ENCODE peak calls at places on chromosomes 16 and 17, in four cellular contexts. One of them, this sample, is unnamed.

GRCh38 chr16:22206847-22207714 is 1.0 kb downstream of the EEF2K start:
- DNase-seq in HepG2: no peak
- DNase-seq in GM12878: peak; percentile 31
- DNase-seq in H1: peak; percentile 61
- DNase-seq in this sample: no peak

GRCh38 chr16:1258218-1258587 is 2.3 kb downstream of the TPSD1 start:
- DNase-seq in HepG2: no peak
- DNase-seq in H1: no peak
- DNase-seq in GM12878: no peak
- DNase-seq in this sample: no peak

GRCh38 chr17:60036796-60037677 is 41.7 kb downstream of the HEATR6 start:
- DNase-seq in H1: peak; percentile 84
- DNase-seq in GM12878: peak; percentile 12
- DNase-seq in HepG2: peak; percentile 83
- DNase-seq in this sample: peak; percentile 63

GRCh38 chr17:82212331-82213250 is at the start of gene CCDC57:
- DNase-seq in GM12878: no peak
- DNase-seq in HepG2: peak; percentile 61
- DNase-seq in H1: peak; percentile 88
- DNase-seq in this sample: no peak

GRCh38 chr16:76035689-76036088 is 241.5 kb upstream of the CNTNAP4 start:
- DNase-seq in GM12878: no peak
- DNase-seq in H1: no peak
- DNase-seq in HepG2: no peak
- DNase-seq in this sample: no peak

GRCh38 chr16:25235991-25236390 is 19.2 kb downstream of the AQP8 start:
- DNase-seq in HepG2: no peak
- DNase-seq in GM12878: no peak
- DNase-seq in H1: no peak
- DNase-seq in this sample: no peak

GRCh38 chr17:58328195-58329034 is at the start of gene TSPOAP1:
- DNase-seq in HepG2: no peak
- DNase-seq in H1: peak; percentile 84
- DNase-seq in GM12878: peak; percentile 95
- DNase-seq in this sample: no peak

GRCh38 chr16:85674418-85674755 is 14.4 kb downstream of the GINS2 start:
- DNase-seq in H1: no peak
- DNase-seq in HepG2: no peak
- DNase-seq in GM12878: no peak
- DNase-seq in this sample: no peak

GRCh38 chr16:64974381-64974780 is 147.5 kb downstream of the CDH11 start:
- DNase-seq in H1: no peak
- DNase-seq in HepG2: no peak
- DNase-seq in GM12878: no peak
- DNase-seq in this sample: no peak

GRCh38 chr16:64971211-64971610 is 150.7 kb downstream of the CDH11 start:
- DNase-seq in HepG2: no peak
- DNase-seq in H1: no peak
- DNase-seq in GM12878: no peak
- DNase-seq in this sample: no peak

GRCh38 chr16:64964126-64964540 is 157.7 kb downstream of the CDH11 start:
- DNase-seq in GM12878: no peak
- DNase-seq in HepG2: no peak
- DNase-seq in H1: no peak
- DNase-seq in this sample: no peak

DNA sequence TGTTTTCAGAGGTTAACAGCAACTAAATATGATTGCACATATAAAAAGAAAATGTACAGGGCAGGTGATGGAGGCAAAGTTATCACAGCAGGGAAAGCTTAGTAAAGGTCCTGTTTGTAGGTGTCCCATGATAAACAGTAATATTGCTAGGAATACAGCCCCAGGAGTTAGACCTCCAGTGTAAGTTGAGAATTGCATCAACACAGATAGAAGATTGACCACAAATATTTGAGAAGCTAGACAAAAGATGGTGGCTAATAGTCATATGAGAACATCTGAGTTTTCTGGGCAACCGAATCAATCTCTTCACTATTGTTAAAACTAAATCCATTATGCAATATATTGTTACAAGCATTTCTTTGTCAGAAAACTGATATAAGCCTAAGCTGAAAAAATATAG is 152.6 kb downstream of the CDH11 start:
- DNase-seq in H1: no peak
- DNase-seq in GM12878: no peak
- DNase-seq in HepG2: no peak
- DNase-seq in this sample: no peak
- TF ChIP-seq SUZ12 in H1: no peak
- TF ChIP-seq SUZ12 in GM12878: no peak
- TF ChIP-seq SUZ12 in HepG2: no peak
- TF ChIP-seq SUZ12 in this sample: no peak

DNA sequence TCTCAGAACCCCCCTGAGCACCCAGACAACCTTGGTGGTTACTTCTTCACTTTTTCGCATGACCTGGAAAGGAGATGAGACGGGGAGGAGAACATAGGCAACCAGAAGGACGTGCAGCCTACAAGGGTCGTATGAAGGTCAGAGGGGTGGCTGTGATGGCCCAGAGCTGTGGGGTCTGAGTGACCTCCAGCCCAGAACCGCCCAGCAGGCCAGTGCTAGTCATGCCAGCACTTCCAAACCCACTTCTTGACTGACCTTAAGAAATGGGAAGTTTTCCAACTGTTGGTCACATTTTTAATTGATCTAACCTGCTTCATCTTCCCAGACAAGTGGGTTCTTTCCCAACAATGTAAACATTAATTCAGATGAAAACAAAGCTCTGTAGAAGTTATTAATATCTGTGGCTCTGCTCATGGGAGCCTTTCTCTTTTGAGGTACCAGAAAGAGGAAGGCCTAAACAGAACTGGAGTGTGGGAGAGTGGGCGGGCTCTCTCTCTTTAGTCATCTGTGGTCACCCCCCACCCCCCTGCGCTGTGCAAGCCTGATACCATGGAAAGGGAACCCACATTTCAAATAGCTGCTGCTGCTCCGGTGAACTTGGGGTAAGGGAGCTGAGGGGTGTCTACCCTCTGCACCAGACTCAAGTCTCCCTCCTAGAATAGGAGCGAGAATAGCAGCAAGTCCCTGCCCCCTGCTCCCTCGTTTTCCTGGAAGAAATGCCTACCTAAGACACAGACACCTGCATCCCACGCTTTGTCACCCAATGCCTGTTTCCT is 101.6 kb downstream of the RAB11FIP4 start:
- DNase-seq in GM12878: peak; percentile 58
- DNase-seq in H1: no peak
- DNase-seq in HepG2: no peak
- DNase-seq in this sample: no peak
- TF ChIP-seq ZNF274 in GM12878: no peak
- TF ChIP-seq ZNF274 in H1: no peak
- TF ChIP-seq ZNF274 in HepG2: no peak
- TF ChIP-seq ZNF274 in this sample: no peak

GRCh38 chr17:40515491-40516041 is 14.1 kb upstream of the TNS4 start:
- DNase-seq in HepG2: no peak
- DNase-seq in GM12878: no peak
- DNase-seq in H1: no peak
- DNase-seq in this sample: no peak
- TF ChIP-seq SUZ12 in HepG2: no peak
- TF ChIP-seq SUZ12 in GM12878: no peak
- TF ChIP-seq SUZ12 in H1: no peak
- TF ChIP-seq SUZ12 in this sample: no peak

DNA sequence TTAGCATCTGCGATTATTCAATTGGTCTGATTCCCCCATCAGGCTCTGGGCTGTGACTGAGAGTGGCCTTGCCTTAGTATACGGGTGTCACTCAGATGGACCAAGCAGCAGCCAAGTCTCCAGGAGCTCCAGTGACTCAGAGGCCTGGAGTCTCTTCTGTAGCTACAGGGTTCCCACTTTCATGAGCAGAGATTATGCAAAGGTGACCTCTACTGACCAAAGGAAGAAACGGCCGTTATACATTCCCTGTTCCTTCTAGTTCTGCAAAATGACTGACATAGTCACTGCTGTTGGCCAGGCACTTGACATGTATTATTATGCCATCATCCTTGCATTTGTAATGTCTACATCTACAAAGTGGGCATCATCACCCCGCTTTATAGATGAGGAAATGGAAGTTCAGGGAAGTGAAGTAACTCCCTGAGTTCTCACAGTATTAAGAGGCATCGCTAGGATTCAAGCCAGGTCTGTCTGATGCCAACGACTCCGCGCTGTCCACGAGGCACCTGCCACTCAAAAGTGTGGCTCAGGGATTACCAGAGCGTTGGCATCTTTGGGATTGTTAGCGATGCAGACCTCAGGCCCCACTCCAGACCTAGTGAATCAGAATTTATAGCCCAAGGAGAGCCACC is 23.3 kb downstream of the SLC38A7 start:
- DNase-seq in H1: no peak
- DNase-seq in GM12878: no peak
- DNase-seq in HepG2: peak; percentile 85
- DNase-seq in this sample: peak; percentile 63
- TF ChIP-seq ZNF274 in H1: no peak
- TF ChIP-seq ZNF274 in GM12878: no peak
- TF ChIP-seq ZNF274 in HepG2: no peak
- TF ChIP-seq ZNF274 in this sample: no peak

GRCh38 chr16:18983565-18984424 is at the start of gene TMC7:
- DNase-seq in HepG2: peak; percentile 91
- DNase-seq in H1: peak; percentile 93
- DNase-seq in GM12878: no peak
- DNase-seq in this sample: peak; percentile 93
- TF ChIP-seq SUZ12 in HepG2: no peak
- TF ChIP-seq SUZ12 in H1: no peak
- TF ChIP-seq SUZ12 in GM12878: no peak
- TF ChIP-seq SUZ12 in this sample: no peak

DNA sequence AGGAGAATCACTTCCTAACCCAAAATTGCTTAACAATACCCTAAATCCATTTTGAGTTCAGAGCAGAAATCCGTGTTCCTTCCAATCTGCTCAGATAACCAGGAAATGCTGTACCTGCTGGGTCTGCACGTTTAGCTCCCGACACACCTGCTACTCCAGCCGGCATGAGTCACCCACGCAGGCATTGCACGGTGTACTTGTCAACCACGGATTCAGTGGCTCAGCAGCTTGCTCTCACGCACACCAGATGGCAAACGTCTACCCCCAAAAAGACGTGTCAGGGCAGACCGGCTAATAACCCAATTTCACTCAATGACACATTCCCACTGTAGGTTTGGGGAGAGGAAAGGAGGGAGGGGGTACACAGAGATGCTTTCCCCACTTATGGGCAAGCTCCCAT is 468.1 kb downstream of the SOX9 start:
- DNase-seq in HepG2: peak; percentile 67
- DNase-seq in H1: no peak
- DNase-seq in GM12878: no peak
- DNase-seq in this sample: no peak
- TF ChIP-seq ZNF274 in HepG2: peak; percentile 86
- TF ChIP-seq ZNF274 in H1: no peak
- TF ChIP-seq ZNF274 in GM12878: no peak
- TF ChIP-seq ZNF274 in this sample: no peak

This sample was measured in NT2/D1.